ENCODE peak calls at places on chromosomes 13 and 19, in six cellular contexts. Z, V, B, G, U and M are unnamed samples.

GRCh38 chr13:41694902-41695301 is 237.6 kb downstream of the RGCC start:
- DNase-seq in Z (peak; percentile 95), V (peak; percentile 25), B (peak; percentile 56), G (peak; percentile 60), U (no peak), M (peak; percentile 70)

GRCh38 chr19:7083076-7083956 is 13.8 kb downstream of the ZNF557 start:
- DNase-seq in Z (peak; percentile 38), V (no peak), B (no peak), G (no peak), U (no peak), M (no peak)

GRCh38 chr13:98324105-98324504 is 147.0 kb upstream of the RNF113B start:
- DNase-seq in Z (no peak), V (no peak), B (no peak), G (peak; percentile 45), U (no peak), M (no peak)

GRCh38 chr13:27018230-27018875 is 153.3 kb downstream of the USP12 start:
- DNase-seq in Z (no peak), V (peak; percentile 7), B (no peak), G (no peak), U (no peak), M (no peak)

GRCh38 chr13:44409595-44409994 is 36.0 kb downstream of the SERP2 start:
- DNase-seq in Z (no peak), V (no peak), B (no peak), G (no peak), U (no peak), M (no peak)

GRCh38 chr19:30036154-30037129 is 94.4 kb downstream of the URI1 start:
- DNase-seq in Z (peak; percentile 26), V (no peak), B (no peak), G (no peak), U (no peak), M (no peak)

GRCh38 chr13:39538826-39539555 is 64.0 kb downstream of the LHFPL6 start:
- DNase-seq in Z (peak; percentile 81), V (no peak), B (no peak), G (no peak), U (no peak), M (no peak)

GRCh38 chr13:77319536-77319935 is 7.4 kb downstream of the MYCBP2 start:
- DNase-seq in Z (no peak), V (no peak), B (no peak), G (no peak), U (no peak), M (no peak)

GRCh38 chr19:12974301-12975220 is 5.2 kb downstream of the DAND5 start:
- DNase-seq in Z (no peak), V (no peak), B (no peak), G (no peak), U (peak; percentile 36), M (no peak)

GRCh38 chr13:23551213-23552008 is 18.8 kb upstream of the TNFRSF19 start:
- DNase-seq in Z (no peak), V (no peak), B (no peak), G (no peak), U (no peak), M (no peak)

GRCh38 chr13:26910754-26911465 is 150.3 kb upstream of the GPR12 start:
- DNase-seq in Z (no peak), V (no peak), B (no peak), G (no peak), U (no peak), M (no peak)

GRCh38 chr13:82747948-82748347 is 1134.3 kb downstream of the SLITRK1 start:
- DNase-seq in Z (peak; percentile 53), V (no peak), B (no peak), G (no peak), U (no peak), M (no peak)

GRCh38 chr13:77176350-77176749 is 149.4 kb upstream of the FBXL3 start:
- DNase-seq in Z (peak; percentile 89), V (no peak), B (no peak), G (no peak), U (no peak), M (no peak)

GRCh38 chr19:9507285-9507684 is 8.9 kb upstream of the ZNF560 start:
- DNase-seq in Z (no peak), V (no peak), B (no peak), G (no peak), U (no peak), M (no peak)

GRCh38 chr13:113924184-113924583 is 49.7 kb downstream of the C13orf46 start:
- DNase-seq in Z (no peak), V (no peak), B (no peak), G (no peak), U (no peak), M (no peak)

GRCh38 chr13:69050696-69051095 is 1056.9 kb upstream of the ATXN8OS start:
- DNase-seq in Z (no peak), V (no peak), B (no peak), G (no peak), U (no peak), M (no peak)

GRCh38 chr13:95479706-95480105 is 72.8 kb upstream of the CLDN10 start:
- DNase-seq in Z (no peak), V (no peak), B (no peak), G (no peak), U (no peak), M (no peak)

GRCh38 chr13:111323549-111323948 is 3.1 kb downstream of the TEX29 start:
- DNase-seq in Z (no peak), V (no peak), B (no peak), G (no peak), U (no peak), M (no peak)

GRCh38 chr19:40492274-40492673 is 25.5 kb downstream of the SPTBN4 start:
- DNase-seq in Z (no peak), V (no peak), B (no peak), G (no peak), U (no peak), M (no peak)

GRCh38 chr19:7132054-7132453 is 62.6 kb downstream of the ZNF557 start:
- DNase-seq in Z (no peak), V (no peak), B (no peak), G (no peak), U (no peak), M (no peak)

DNA sequence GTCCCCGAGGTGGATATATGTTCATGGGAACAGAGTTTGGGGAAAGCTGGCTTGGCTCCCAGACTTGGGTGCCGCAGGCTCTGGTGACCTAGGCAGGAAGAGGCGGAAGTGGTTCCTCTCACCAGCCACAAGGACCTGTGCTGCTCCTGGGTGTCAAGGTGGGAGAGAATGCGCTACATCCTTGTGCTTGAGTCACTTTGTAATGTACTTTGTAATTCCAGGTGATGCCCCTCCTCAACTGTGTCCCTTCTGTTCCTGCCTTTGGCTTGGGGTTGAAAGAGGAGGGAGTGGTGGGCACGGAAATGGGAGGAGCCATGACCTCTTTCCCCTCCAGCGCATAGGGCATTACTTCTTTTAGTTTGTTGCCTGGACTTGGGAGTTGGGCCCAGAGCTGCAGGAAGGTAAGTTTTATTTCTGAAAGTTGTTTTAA is 10.9 kb downstream of the GARRE1 start:
- DNase-seq in Z (no peak), V (no peak), B (no peak), G (no peak), U (no peak), M (peak; percentile 34)
- H3K4me1 ChIP-seq in Z (peaks cover 26% of the 10 kb centered on the region), V (peaks cover 26% of the 10 kb centered on the region), B (peaks cover 19% of the 10 kb centered on the region), G (peaks cover 22% of the 10 kb centered on the region), U (no peaks in the 10 kb centered on the region), M (peaks cover 58% of the 10 kb centered on the region)

DNA sequence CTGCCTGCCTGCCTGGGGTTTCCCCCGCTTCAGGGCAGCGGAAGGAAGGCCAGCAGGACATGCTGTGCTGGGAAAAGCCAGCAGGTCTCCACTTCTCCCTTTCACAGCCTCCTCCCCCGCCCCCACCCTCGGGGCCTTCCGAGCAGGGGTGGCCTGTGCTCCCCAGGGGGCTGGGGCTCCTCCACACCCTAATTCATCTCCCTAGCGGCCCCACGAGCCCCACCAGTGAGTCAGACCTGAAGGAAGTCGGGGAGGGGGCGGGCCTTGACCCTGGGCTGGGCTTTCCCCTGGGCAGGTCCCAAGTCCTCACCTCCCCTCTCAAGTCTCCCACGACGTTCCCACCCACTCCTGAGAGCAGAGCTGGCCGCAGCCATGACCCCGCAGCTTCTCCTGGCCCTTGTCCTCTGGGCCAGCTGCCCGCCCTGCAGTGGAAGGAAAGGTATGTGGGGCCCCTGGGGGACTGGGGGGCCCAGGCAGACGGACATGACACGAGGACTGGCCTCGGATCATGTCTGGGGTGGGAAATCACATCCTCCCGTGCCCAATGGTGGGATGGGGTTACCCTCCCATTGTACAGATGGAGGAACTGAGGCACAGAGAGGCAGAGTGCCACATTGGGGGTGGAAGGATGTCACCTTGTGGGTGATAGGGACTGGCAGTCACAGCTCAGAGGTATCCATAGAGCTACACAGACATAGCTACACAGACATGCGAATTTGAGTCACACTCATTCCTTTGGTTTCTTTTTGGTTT is at the start of gene EBI3:
- DNase-seq in Z (peak; percentile 65), V (peak; percentile 34), B (no peak), G (peak; percentile 7), U (peak; percentile 77), M (no peak)
- H3K27me3 ChIP-seq in Z (peaks cover 6% of the 10 kb centered on the region), V (peaks cover 60% of the 10 kb centered on the region), B (no peaks in the 10 kb centered on the region), G (peaks cover 57% of the 10 kb centered on the region), U (no peaks in the 10 kb centered on the region), M (peaks cover 25% of the 10 kb centered on the region)

DNA sequence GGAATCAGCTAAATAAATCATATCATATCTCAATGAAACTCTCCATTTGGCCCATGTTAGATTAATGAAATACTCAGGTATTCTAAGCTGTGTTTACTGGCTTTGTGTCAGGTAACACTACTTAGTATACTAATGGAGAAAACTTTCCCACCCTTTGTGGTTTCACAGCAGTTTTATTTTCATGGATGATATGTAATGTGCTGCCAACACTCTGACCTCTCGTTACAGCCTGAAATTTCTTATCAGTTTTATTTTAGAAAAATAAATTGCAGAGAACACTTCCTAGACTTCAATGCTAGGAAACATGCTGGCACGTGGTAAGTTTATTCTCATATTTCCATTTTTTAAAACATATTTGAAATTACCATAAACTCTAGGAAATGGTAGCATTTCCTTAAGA is 758.9 kb downstream of the LIG4 start:
- DNase-seq in Z (no peak), V (no peak), B (no peak), G (no peak), U (no peak), M (no peak)
- TF ChIP-seq POLR2A in Z (no peak), V (no peak), B (no peak), G (no peak), U (no peak), M (no peak)

GRCh38 chr13:58960909-58961308 is 1202.8 kb downstream of the DIAPH3 start:
- DNase-seq in Z (peak; percentile 2), V (no peak), B (no peak), G (no peak), U (no peak), M (no peak)

GRCh38 chr13:58964048-58964447 is 1199.7 kb downstream of the DIAPH3 start:
- DNase-seq in Z (no peak), V (no peak), B (no peak), G (no peak), U (no peak), M (no peak)

DNA sequence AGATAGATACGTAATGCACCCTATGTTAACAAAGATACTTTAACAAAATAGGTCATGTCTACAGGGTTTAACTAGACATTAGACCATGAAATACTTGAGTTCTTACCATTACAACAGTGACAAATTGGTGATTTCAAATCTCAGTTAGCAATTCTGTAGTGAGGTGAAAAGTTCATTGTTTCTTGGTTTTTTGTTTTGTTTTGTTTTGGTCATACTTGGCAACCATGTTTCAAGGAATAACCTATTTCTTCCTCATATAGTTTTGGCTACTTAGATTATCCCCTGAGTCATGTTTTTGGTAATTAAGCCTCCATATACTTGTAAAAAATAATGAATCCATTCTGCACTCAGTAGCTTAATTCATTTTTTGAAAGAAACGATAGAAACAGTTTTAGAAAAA is 1200.4 kb downstream of the DIAPH3 start:
- DNase-seq in Z (no peak), V (no peak), B (no peak), G (no peak), U (no peak), M (no peak)
- H3K4me1 ChIP-seq in Z (no peaks in the 10 kb centered on the region), V (no peaks in the 10 kb centered on the region), B (no peaks in the 10 kb centered on the region), G (no peaks in the 10 kb centered on the region), U (no peaks in the 10 kb centered on the region), M (no peaks in the 10 kb centered on the region)

GRCh38 chr13:79290595-79291244 is 115.3 kb downstream of the RBM26 start:
- DNase-seq in Z (no peak), V (no peak), B (no peak), G (no peak), U (no peak), M (no peak)
- H3K27me3 ChIP-seq in Z (peaks cover 4% of the 10 kb centered on the region), V (no peaks in the 10 kb centered on the region), B (no peaks in the 10 kb centered on the region), G (no peaks in the 10 kb centered on the region), U (no peaks in the 10 kb centered on the region), M (no peaks in the 10 kb centered on the region)